ENCODE peak calls at places on chromosomes 1 and 21, in five cellular contexts. K is cardiac muscle cell, W is cardiac fibroblast, J is heart right ventricle, V is tibial artery. X is an unnamed sample.
A peak's percentile ranks its signal among the peaks of the same experiment; 100 is the strongest.

GRCh38 chr21:37130971-37131370 is 57.9 kb downstream of the TTC3 start:
- DNase-seq in K (peak; percentile 53), W (peak; percentile 53), J (no peak), V (no peak), X (peak; percentile 64)

GRCh38 chr1:13825033-13825432 is 125.0 kb downstream of the PRDM2 start:
- DNase-seq in K (no peak), W (no peak), J (no peak), V (peak; percentile 13), X (no peak)

GRCh38 chr1:50195205-50195604 is 86.5 kb downstream of the ELAVL4 start:
- DNase-seq in K (no peak), W (no peak), J (no peak), V (no peak), X (no peak)

GRCh38 chr1:220954321-220954720 is 75.1 kb downstream of the HLX start:
- DNase-seq in K (no peak), W (peak; percentile 49), J (no peak), V (no peak), X (no peak)

GRCh38 chr1:30900931-30901560 is 7.5 kb downstream of the SDC3 start:
- DNase-seq in K (no peak), W (no peak), J (no peak), V (no peak), X (no peak)

GRCh38 chr1:25786887-25787286 is 13.1 kb upstream of the SELENON start:
- DNase-seq in K (no peak), W (peak; percentile 35), J (no peak), V (no peak), X (peak; percentile 32)

GRCh38 chr21:38170283-38170682 is 86.5 kb upstream of the KCNJ15 start:
- DNase-seq in K (peak; percentile 36), W (peak; percentile 59), J (no peak), V (no peak), X (peak; percentile 71)

GRCh38 chr1:159055181-159055621 is 21.4 kb downstream of the AIM2 start:
- DNase-seq in K (no peak), W (no peak), J (no peak), V (no peak), X (peak; percentile 72)

GRCh38 chr1:31943546-31944184 is 5.5 kb upstream of the PTP4A2 start:
- DNase-seq in K (peak; percentile 34), W (no peak), J (no peak), V (no peak), X (no peak)

GRCh38 chr1:14500912-14501311 is 97.6 kb upstream of the KAZN start:
- DNase-seq in K (no peak), W (no peak), J (no peak), V (no peak), X (no peak)

GRCh38 chr1:217272385-217272784 is 358.5 kb downstream of the GPATCH2 start:
- DNase-seq in K (peak; percentile 85), W (peak; percentile 87), J (no peak), V (no peak), X (no peak)

GRCh38 chr1:1322418-1322817 is 2.0 kb downstream of the INTS11 start:
- DNase-seq in K (no peak), W (no peak), J (no peak), V (no peak), X (no peak)

GRCh38 chr1:226624526-226624925 is 76.0 kb downstream of the STUM start:
- DNase-seq in K (peak; percentile 13), W (peak; percentile 77), J (no peak), V (peak; percentile 35), X (peak; percentile 95)

GRCh38 chr1:17122449-17123194 is 3.4 kb upstream of the PADI2 start:
- DNase-seq in K (peak; percentile 27), W (peak; percentile 60), J (no peak), V (no peak), X (no peak)

GRCh38 chr1:31760901-31761470 is 3.2 kb downstream of the ADGRB2 start:
- DNase-seq in K (peak; percentile 67), W (peak; percentile 71), J (peak; percentile 60), V (peak; percentile 75), X (peak; percentile 53)

GRCh38 chr1:169548312-169548711 is 38.0 kb downstream of the F5 start:
- DNase-seq in K (no peak), W (no peak), J (no peak), V (no peak), X (no peak)

GRCh38 chr1:15332952-15333715 is 76.6 kb upstream of the EFHD2 start:
- DNase-seq in K (no peak), W (no peak), J (no peak), V (no peak), X (no peak)

GRCh38 chr1:63981408-63981773 is 207.6 kb downstream of the ROR1 start:
- DNase-seq in K (no peak), W (no peak), J (no peak), V (no peak), X (peak; percentile 76)

GRCh38 chr1:74328851-74329250 is 93.7 kb downstream of the TNNI3K start:
- DNase-seq in K (no peak), W (no peak), J (no peak), V (no peak), X (no peak)

GRCh38 chr21:46081862-46082637 is 15.9 kb upstream of the COL6A2 start:
- DNase-seq in K (no peak), W (no peak), J (peak; percentile 9), V (peak; percentile 61), X (no peak)

GRCh38 chr1:183632087-183632486 is 3.5 kb downstream of the ARPC5 start:
- DNase-seq in K (peak; percentile 90), W (peak; percentile 91), J (no peak), V (no peak), X (peak; percentile 54)

GRCh38 chr1:14363707-14364413 is 234.6 kb upstream of the KAZN start:
- DNase-seq in K (no peak), W (no peak), J (no peak), V (no peak), X (no peak)

GRCh38 chr1:201603613-201604232 is 64.8 kb downstream of the NAV1 start:
- DNase-seq in K (no peak), W (peak; percentile 68), J (no peak), V (no peak), X (no peak)

GRCh38 chr1:50667710-50668356 is 244.6 kb upstream of the DMRTA2 start:
- DNase-seq in K (no peak), W (peak; percentile 52), J (no peak), V (no peak), X (no peak)

GRCh38 chr1:185311589-185312225 is 5.3 kb downstream of the IVNS1ABP start:
- DNase-seq in K (no peak), W (peak; percentile 20), J (no peak), V (no peak), X (no peak)

GRCh38 chr1:238252033-238252802 is 361.5 kb upstream of the ZP4 start:
- DNase-seq in K (peak; percentile 28), W (peak; percentile 69), J (peak; percentile 15), V (no peak), X (peak; percentile 73)

GRCh38 chr1:212944209-212944901 is 6.0 kb upstream of the VASH2 start:
- DNase-seq in K (no peak), W (no peak), J (no peak), V (no peak), X (no peak)

GRCh38 chr1:30471307-30471706 is 252.1 kb downstream of the MATN1 start:
- DNase-seq in K (no peak), W (no peak), J (no peak), V (peak; percentile 47), X (no peak)

GRCh38 chr1:64956733-64957441 is 9.5 kb downstream of the JAK1 start:
- DNase-seq in K (no peak), W (no peak), J (no peak), V (no peak), X (no peak)

GRCh38 chr21:41953831-41954653 is at the start of gene C2CD2:
- DNase-seq in K (peak; percentile 85), W (peak; percentile 65), J (peak; percentile 82), V (peak; percentile 88), X (peak; percentile 20)

GRCh38 chr1:116667577-116668105 is at the start of gene IGSF3:
- DNase-seq in K (peak; percentile 62), W (peak; percentile 22), J (peak; percentile 86), V (peak; percentile 76), X (peak; percentile 83)

GRCh38 chr1:85465099-85465790 is at the start of gene DDAH1:
- DNase-seq in K (peak; percentile 74), W (peak; percentile 55), J (peak; percentile 57), V (no peak), X (peak; percentile 60)

GRCh38 chr1:40133839-40134238 is 27.3 kb upstream of the RLF start:
- DNase-seq in K (no peak), W (no peak), J (no peak), V (no peak), X (no peak)

GRCh38 chr1:41363632-41364320 is 2.5 kb downstream of the FOXO6 start:
- DNase-seq in K (no peak), W (no peak), J (no peak), V (no peak), X (no peak)

GRCh38 chr1:115063238-115063901 is 25.9 kb downstream of the TSPAN2 start:
- DNase-seq in K (no peak), W (no peak), J (no peak), V (no peak), X (peak; percentile 43)

GRCh38 chr1:244006961-244007360 is 44.1 kb upstream of the ZBTB18 start:
- DNase-seq in K (no peak), W (no peak), J (no peak), V (no peak), X (no peak)

GRCh38 chr1:177181280-177181630 is 10.5 kb downstream of the BRINP2 start:
- DNase-seq in K (no peak), W (no peak), J (no peak), V (no peak), X (no peak)

GRCh38 chr1:27372808-27373690 is 1.6 kb downstream of the FCN3 start:
- DNase-seq in K (peak; percentile 18), W (no peak), J (no peak), V (no peak), X (no peak)
- TF ChIP-seq CTCF in K (peak; percentile 43), W (peak; percentile 36), J (no peak), V (no peak), X (no peak)

GRCh38 chr1:154778944-154779343 is 91.1 kb downstream of the KCNN3 start:
- DNase-seq in K (no peak), W (no peak), J (no peak), V (no peak), X (no peak)
- H3K4me3 ChIP-seq in K (no peak overlapping the region), W (no peak overlapping the region), J (no peak overlapping the region), V (no peak overlapping the region), X (no peak overlapping the region)

GRCh38 chr1:234611153-234611798 is 1.3 kb upstream of the IRF2BP2 start:
- DNase-seq in K (peak; percentile 92), W (peak; percentile 91), J (no peak), V (no peak), X (peak; percentile 92)
- TF ChIP-seq CTCF in K (peak; percentile 9), W (no peak), J (no peak), V (no peak), X (peak; percentile 24)

GRCh38 chr1:44819257-44819593 is 10.9 kb downstream of the BTBD19 start:
- DNase-seq in K (no peak), W (no peak), J (peak; percentile 1), V (no peak), X (peak; percentile 41)
- H3K4me3 ChIP-seq in K (peak overlapping the region; percentile 20), W (peak overlapping the region; percentile 4), J (peak overlapping the region; percentile 63), V (peak overlapping the region; percentile 57), X (peak overlapping the region; percentile 62)

X was measured in epithelial cell of esophagus.